ENCODE peak calls at places on chromosomes 11 and 22, in four cellular contexts. Z is non-pigmented ciliary epithelial cell, F is mesenteric fat pad, J is GM20000. Q is an unnamed sample.

GRCh38 chr11:73147771-73148681 is 5.9 kb upstream of the FCHSD2 start:
- DNase-seq in Z (no peak), F (peak; percentile 83), J (no peak), Q (no peak)

GRCh38 chr11:125433454-125434121 is 62.5 kb downstream of the FEZ1 start:
- DNase-seq in J (peak; percentile 52), Z (peak; percentile 36), F (peak; percentile 49), Q (no peak)

GRCh38 chr22:31240011-31240410 is 27.9 kb downstream of the LIMK2 start:
- DNase-seq in Z (no peak), F (no peak), J (no peak), Q (no peak)

GRCh38 chr11:115644846-115645245 is 140.6 kb upstream of the CADM1 start:
- DNase-seq in J (no peak), Z (no peak), F (peak; percentile 28), Q (no peak)

GRCh38 chr11:125627236-125627910 is 2.4 kb downstream of the CHEK1 start:
- DNase-seq in J (no peak), F (no peak), Z (no peak), Q (no peak)

GRCh38 chr11:126547161-126547560 is 191.7 kb downstream of the ST3GAL4 start:
- DNase-seq in Z (peak; percentile 15), J (no peak), F (no peak), Q (no peak)

GRCh38 chr11:8259316-8259995 is 4.2 kb downstream of the LMO1 start:
- DNase-seq in J (no peak), F (peak; percentile 76), Z (no peak), Q (no peak)

GRCh38 chr11:120086651-120087050 is 51.3 kb downstream of the TRIM29 start:
- DNase-seq in F (no peak), J (no peak), Z (no peak), Q (no peak)